ENCODE peak calls at places on chromosome 4, in five cellular contexts. Z is fibroblast of mammary gland, Y is Calu3, C is HepG2, B is psoas muscle. M is an unnamed sample.
A peak's percentile ranks its signal among the peaks of the same experiment; 100 is the strongest.

GRCh38 chr4:135325264-135325663 is 1123.7 kb upstream of the PABPC4L start:
- DNase-seq in Z (no peak), Y (no peak), C (no peak), B (no peak), M (no peak)

GRCh38 chr4:99043346-99043745 is 45.2 kb downstream of the ADH5 start:
- DNase-seq in Y (no peak), B (no peak), C (no peak), Z (no peak), M (no peak)

GRCh38 chr4:151408380-151408629 is 671 bp upstream of the FHIP1A start:
- DNase-seq in B (no peak), Z (no peak), C (no peak), Y (no peak), M (no peak)

GRCh38 chr4:157514711-157515110 is 294.2 kb downstream of the GRIA2 start:
- DNase-seq in Z (no peak), B (no peak), Y (no peak), C (peak; percentile 7), M (peak; percentile 13)

GRCh38 chr4:15740764-15741404 is 37.2 kb upstream of the CD38 start:
- DNase-seq in Z (no peak), C (peak; percentile 77), B (no peak), Y (no peak), M (no peak)

GRCh38 chr4:85489273-85489672 is 14.3 kb downstream of the ARHGAP24 start:
- DNase-seq in C (no peak), Y (no peak), B (no peak), Z (peak; percentile 77), M (peak; percentile 58)

GRCh38 chr4:101076032-101076431 is 271.3 kb downstream of the PPP3CA start:
- DNase-seq in C (peak; percentile 2), Y (no peak), B (no peak), Z (no peak), M (no peak)

GRCh38 chr4:20422398-20422797 is 170.7 kb downstream of the SLIT2 start:
- DNase-seq in C (peak; percentile 25), Z (peak; percentile 65), B (no peak), Y (peak; percentile 65), M (peak; percentile 66)

GRCh38 chr4:105978684-105979296 is 83.5 kb downstream of the NPNT start:
- DNase-seq in B (peak; percentile 26), C (no peak), Y (no peak), Z (peak; percentile 94), M (peak; percentile 70)

GRCh38 chr4:1113311-1114009 is at the start of gene RNF212:
- DNase-seq in C (no peak), Z (peak; percentile 9), B (peak; percentile 25), Y (no peak), M (no peak)

GRCh38 chr4:161936625-161937133 is 227.1 kb downstream of the FSTL5 start:
- DNase-seq in Z (peak; percentile 13), B (no peak), C (no peak), Y (no peak), M (peak; percentile 77)

GRCh38 chr4:125132281-125132680 is 182.5 kb upstream of the FAT4 start:
- DNase-seq in B (no peak), Z (peak; percentile 37), Y (no peak), C (no peak), M (no peak)

GRCh38 chr4:114108869-114109268 is 129.4 kb upstream of the ARSJ start:
- DNase-seq in C (peak; percentile 0), Z (peak; percentile 87), Y (no peak), B (no peak), M (peak; percentile 69)

GRCh38 chr4:98994474-98995182 is 893 bp upstream of the METAP1 start:
- DNase-seq in Y (no peak), B (no peak), Z (peak; percentile 43), C (peak; percentile 45), M (no peak)

GRCh38 chr4:173073939-173074500 is 94.6 kb upstream of the GALNT7 start:
- DNase-seq in Y (no peak), Z (no peak), B (no peak), C (no peak), M (no peak)

GRCh38 chr4:13543648-13544555 is at the start of gene NKX3-2:
- DNase-seq in C (no peak), Z (no peak), Y (no peak), B (no peak), M (peak; percentile 28)

GRCh38 chr4:147639388-147639787 is 22.2 kb downstream of the TMEM184C start:
- DNase-seq in C (no peak), Z (peak; percentile 76), B (no peak), Y (no peak), M (no peak)

GRCh38 chr4:169523796-169524195 is 88.6 kb downstream of the NEK1 start:
- DNase-seq in Z (no peak), Y (no peak), C (no peak), B (no peak), M (no peak)

GRCh38 chr4:37770016-37770415 is 56.5 kb upstream of the PGM2 start:
- DNase-seq in Y (no peak), C (no peak), Z (peak; percentile 59), B (no peak), M (no peak)

GRCh38 chr4:7852568-7853185 is 87.0 kb downstream of the AFAP1 start:
- DNase-seq in Z (no peak), B (no peak), C (no peak), Y (peak; percentile 65), M (no peak)

GRCh38 chr4:39349326-39349725 is 16.8 kb downstream of the RFC1 start:
- DNase-seq in C (no peak), Z (no peak), B (no peak), Y (no peak), M (no peak)

GRCh38 chr4:61838072-61838471 is 637.9 kb downstream of the ADGRL3 start:
- DNase-seq in Z (no peak), Y (no peak), B (no peak), C (no peak), M (no peak)

GRCh38 chr4:128387600-128388351 is 100.2 kb upstream of the PGRMC2 start:
- DNase-seq in Y (no peak), C (no peak), B (no peak), Z (peak; percentile 18), M (peak; percentile 51)

GRCh38 chr4:33911951-33912350 is 2332.4 kb downstream of the ARAP2 start:
- DNase-seq in Z (peak; percentile 4), C (no peak), Y (no peak), B (no peak), M (no peak)

GRCh38 chr4:147735413-147736301 is 3.8 kb downstream of the ARHGAP10 start:
- DNase-seq in B (no peak), Z (no peak), Y (no peak), C (no peak), M (peak; percentile 26)

DNA sequence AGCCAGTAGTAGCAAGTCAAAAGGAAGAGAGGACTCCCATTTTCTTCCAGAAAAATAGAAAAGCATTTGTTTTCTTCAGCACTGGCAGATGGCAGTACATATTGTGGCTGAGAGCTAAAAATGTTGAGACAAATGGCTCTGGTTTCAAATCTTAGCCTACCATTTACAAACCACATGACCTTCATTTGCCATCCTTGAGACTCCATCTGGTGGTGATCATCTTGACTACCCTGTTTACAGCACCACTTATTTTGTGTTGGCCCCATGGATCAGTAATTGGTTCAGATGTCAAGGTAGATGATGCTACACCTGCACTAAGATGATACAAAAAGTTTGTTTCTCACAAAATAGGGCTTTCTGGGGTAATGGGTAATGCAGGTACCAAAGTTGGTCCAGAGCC is 951.8 kb upstream of the IGFBP7 start:
- DNase-seq in C (no peak), Z (no peak), Y (no peak), B (no peak), M (peak; percentile 22)
- TF ChIP-seq CTCF in C (no peak), Z (no peak), Y (no peak), B (no peak), M (peak; percentile 22)

DNA sequence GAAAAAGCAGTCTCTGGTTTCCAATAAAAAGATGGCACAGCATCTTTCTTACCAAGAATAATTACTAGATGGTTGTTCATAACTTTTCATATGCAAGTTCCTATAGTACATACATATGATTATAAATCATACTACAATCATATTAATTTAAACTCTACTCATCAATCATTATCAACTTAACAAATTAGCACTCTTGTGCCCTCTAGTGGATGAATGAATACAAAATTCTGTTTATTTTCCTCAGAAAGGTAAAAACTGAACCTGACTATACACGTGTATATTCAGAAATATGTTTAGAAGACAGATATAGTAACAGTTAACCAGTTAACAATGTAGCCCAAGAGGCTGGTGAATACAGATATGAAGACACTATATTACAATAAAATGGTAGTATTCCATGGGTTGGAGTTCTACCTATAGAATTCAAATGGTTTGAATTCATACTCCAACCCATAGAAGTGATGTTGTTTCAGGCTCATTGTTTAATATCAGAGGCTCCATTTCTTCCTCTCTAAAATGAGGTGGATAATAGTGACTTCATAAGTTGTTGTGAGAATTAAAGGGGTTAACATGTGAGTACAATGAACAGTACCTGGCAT is 100.0 kb downstream of the ADAMTS3 start:
- DNase-seq in C (peak; percentile 17), B (no peak), Z (peak; percentile 51), Y (no peak), M (peak; percentile 54)
- TF ChIP-seq CTCF in C (peak; percentile 27), B (peak; percentile 57), Z (peak; percentile 46), Y (peak; percentile 20), M (peak; percentile 55)

DNA sequence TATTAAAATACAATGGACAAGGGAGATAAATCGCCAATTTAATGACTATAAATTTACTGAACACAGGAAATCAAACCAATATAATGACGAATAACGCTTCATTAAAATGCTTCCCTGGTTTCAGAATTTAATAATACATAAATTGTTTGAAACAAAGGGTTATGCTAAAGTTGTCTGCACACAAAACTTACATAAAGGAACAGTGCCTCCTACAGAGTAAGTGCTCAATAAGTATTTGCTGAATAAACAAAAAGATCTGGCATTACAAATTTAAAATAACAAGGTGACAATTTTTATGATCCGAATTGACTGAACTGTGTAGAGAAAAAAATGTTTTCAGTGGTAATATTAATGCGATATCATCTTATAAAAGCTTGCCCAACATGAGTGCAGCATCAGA is 69.6 kb downstream of the NOCT start:
- DNase-seq in Y (no peak), Z (peak; percentile 45), C (peak; percentile 11), B (no peak), M (peak; percentile 29)
- TF ChIP-seq CTCF in Y (no peak), Z (peak; percentile 33), C (peak; percentile 42), B (peak; percentile 29), M (peak; percentile 24)

GRCh38 chr4:67750691-67751090 is 3.5 kb downstream of the GNRHR start:
- DNase-seq in Y (no peak), Z (no peak), B (no peak), C (no peak), M (no peak)

GRCh38 chr4:67744561-67745283 is 9.5 kb downstream of the GNRHR start:
- DNase-seq in Z (peak; percentile 58), Y (no peak), C (no peak), B (no peak), M (no peak)

GRCh38 chr4:67743194-67743593 is 11.0 kb downstream of the GNRHR start:
- DNase-seq in B (no peak), Y (no peak), Z (no peak), C (no peak), M (no peak)

GRCh38 chr4:67749286-67749685 is 4.9 kb downstream of the GNRHR start:
- DNase-seq in C (no peak), Y (no peak), Z (no peak), B (no peak), M (no peak)

DNA sequence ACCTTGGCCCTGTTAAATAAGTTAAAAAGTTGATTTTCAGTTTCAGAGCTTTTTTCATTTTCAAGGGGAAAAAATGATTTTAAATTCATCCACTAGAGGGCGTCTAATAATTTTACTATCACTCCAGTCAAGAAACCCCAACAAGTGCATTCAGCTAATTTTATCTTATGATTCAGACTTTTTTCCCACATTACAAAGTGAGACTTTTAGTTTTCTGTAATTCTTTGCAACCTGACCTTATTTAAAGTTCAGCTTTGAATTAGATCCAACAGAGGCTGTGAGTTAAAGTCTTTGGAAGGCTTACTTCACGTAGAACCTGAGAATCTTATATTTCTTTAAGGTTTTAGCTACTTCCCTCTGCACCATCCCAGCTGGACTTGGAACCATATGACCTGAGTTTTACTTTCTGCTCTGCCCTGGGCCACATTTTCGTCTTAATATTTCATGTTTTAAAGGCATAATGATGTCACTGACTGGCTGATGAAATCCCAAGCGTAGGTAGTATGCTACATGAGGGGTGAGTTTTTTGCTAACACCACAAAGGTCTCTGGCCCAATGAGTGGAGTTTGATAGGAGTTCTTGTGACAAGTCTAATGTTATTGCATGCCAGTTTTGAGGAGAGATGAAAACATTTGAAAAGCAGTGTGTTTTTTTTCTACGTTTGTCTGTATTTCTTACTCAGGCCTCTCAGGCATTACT is 7.2 kb downstream of the GNRHR start:
- DNase-seq in Y (no peak), C (peak; percentile 7), B (no peak), Z (peak; percentile 53), M (peak; percentile 39)
- TF ChIP-seq CTCF in Y (peak; percentile 29), C (peak; percentile 33), B (peak; percentile 61), Z (peak; percentile 49), M (peak; percentile 48)

M was measured in MCF 10A.